ENCODE peak calls at places on chromosomes 5 and 9, in seven cellular contexts. C, N, A, M, B, T and E are unnamed samples. For H3K36me3, the result is how much of the 10 kb centered on the place peaks cover.

GRCh38 chr5:21165344-21165743 is 1177.3 kb upstream of the CDH18 start:
- DNase-seq in M (no peak), B (no peak), A (no peak), T (no peak), N (no peak), C (no peak), E (no peak)

GRCh38 chr5:55601209-55601618 is 66.5 kb upstream of the PLPP1 start:
- DNase-seq in N (no peak), B (peak), A (peak), C (peak), M (peak), T (peak), E (peak)

GRCh38 chr9:110669439-110669838 is 848 bp downstream of the MUSK start:
- DNase-seq in A (no peak), B (no peak), C (no peak), T (no peak), N (no peak), M (no peak), E (no peak)

GRCh38 chr5:150303660-150304411 is 1.1 kb upstream of the ARSI start:
- DNase-seq in M (no peak), N (no peak), T (no peak), B (no peak), C (no peak), A (no peak), E (no peak)

GRCh38 chr5:10509593-10509992 is 54.3 kb upstream of the ANKRD33B start:
- DNase-seq in B (no peak), A (no peak), C (no peak), T (no peak), N (no peak), M (no peak), E (no peak)

GRCh38 chr5:125023673-125024072 is 277.2 kb upstream of the ZNF608 start:
- DNase-seq in A (no peak), T (no peak), B (no peak), C (no peak), M (no peak), N (no peak), E (no peak)

GRCh38 chr5:113059232-113059805 is 82.7 kb downstream of the DCP2 start:
- DNase-seq in A (no peak), M (no peak), C (peak), N (no peak), B (no peak), T (no peak), E (no peak)

GRCh38 chr9:70127540-70128416 is 84.1 kb downstream of the MAMDC2 start:
- DNase-seq in C (no peak), A (no peak), B (no peak), M (no peak), N (no peak), T (no peak), E (no peak)

GRCh38 chr5:157828949-157829639 is 29.9 kb downstream of the CLINT1 start:
- DNase-seq in T (no peak), C (no peak), N (peak), A (no peak), M (no peak), B (no peak), E (no peak)

GRCh38 chr9:133113928-133114351 is 7.1 kb downstream of the RALGDS start:
- DNase-seq in B (no peak), N (peak), T (peak), A (no peak), C (peak), M (no peak), E (peak)

GRCh38 chr5:134583821-134584220 is 48.8 kb downstream of the SAR1B start:
- DNase-seq in N (no peak), B (no peak), T (no peak), C (no peak), M (peak), A (no peak), E (no peak)

GRCh38 chr9:22208846-22209585 is 199.9 kb upstream of the CDKN2B start:
- DNase-seq in C (no peak), A (no peak), T (no peak), M (no peak), N (no peak), B (no peak), E (no peak)

GRCh38 chr5:115579216-115579615 is 23.1 kb downstream of the TICAM2 start:
- DNase-seq in N (no peak), B (no peak), C (no peak), A (no peak), M (no peak), T (no peak), E (no peak)

GRCh38 chr5:98905857-98906688 is 22.7 kb downstream of the CHD1 start:
- DNase-seq in T (no peak), A (no peak), M (no peak), B (no peak), N (peak), C (no peak), E (no peak)

GRCh38 chr5:171776747-171777419 is 8.7 kb upstream of the SMIM23 start:
- DNase-seq in N (no peak), A (no peak), T (no peak), B (no peak), M (no peak), C (no peak), E (no peak)

GRCh38 chr9:85971731-85972130 is 30.8 kb downstream of the NAA35 start:
- DNase-seq in T (no peak), C (no peak), N (no peak), A (no peak), B (no peak), M (no peak), E (no peak)

GRCh38 chr5:775960-776861 is 8.3 kb downstream of the ZDHHC11B start:
- DNase-seq in M (no peak), N (no peak), T (no peak), B (no peak), A (no peak), C (peak), E (peak)

GRCh38 chr5:179817071-179817840 is 3.4 kb upstream of the SQSTM1 start:
- DNase-seq in N (no peak), B (no peak), M (no peak), T (no peak), C (no peak), A (no peak), E (no peak)

GRCh38 chr5:59517926-59518585 is 375.5 kb downstream of the PDE4D start:
- DNase-seq in T (no peak), A (no peak), N (no peak), M (no peak), B (no peak), C (no peak), E (no peak)

GRCh38 chr5:141003791-141004601 is 37.7 kb downstream of the PCDHAC2 start:
- DNase-seq in C (no peak), B (no peak), T (no peak), A (no peak), N (no peak), M (no peak), E (no peak)

GRCh38 chr9:106339882-106340281 is 523.1 kb upstream of the ZNF462 start:
- DNase-seq in C (no peak), M (no peak), B (no peak), A (no peak), N (no peak), T (no peak), E (no peak)

GRCh38 chr5:106454651-106455415 is 1215.9 kb downstream of the EFNA5 start:
- DNase-seq in C (peak), A (no peak), N (no peak), M (no peak), B (no peak), T (peak), E (no peak)

GRCh38 chr9:85081963-85082362 is 412.4 kb downstream of the NTRK2 start:
- DNase-seq in N (no peak), A (no peak), B (no peak), T (no peak), C (no peak), M (no peak), E (no peak)

GRCh38 chr9:107952773-107953172 is 463.2 kb upstream of the KLF4 start:
- DNase-seq in M (no peak), N (no peak), B (no peak), C (no peak), T (no peak), A (no peak), E (no peak)

GRCh38 chr9:129446828-129447550 is 173.9 kb downstream of the C9orf50 start:
- DNase-seq in B (no peak), N (no peak), A (no peak), C (no peak), M (no peak), T (no peak), E (no peak)

GRCh38 chr5:127840809-127841208 is 137.6 kb downstream of the CCDC192 start:
- DNase-seq in A (no peak), N (peak), C (no peak), M (no peak), T (no peak), B (no peak), E (no peak)

GRCh38 chr9:132074736-132075135 is 4.9 kb downstream of the MED27 start:
- DNase-seq in C (no peak), B (no peak), A (no peak), T (no peak), N (peak), M (no peak), E (no peak)

GRCh38 chr5:154421868-154422267 is 23.9 kb upstream of the SAP30L start:
- DNase-seq in M (no peak), C (no peak), T (no peak), B (no peak), N (peak), A (no peak), E (no peak)

GRCh38 chr9:4315582-4316215 is 15.8 kb upstream of the GLIS3 start:
- DNase-seq in N (peak), B (peak), M (peak), A (no peak), C (peak), T (peak), E (peak)

GRCh38 chr5:150503977-150504620 is 3.8 kb upstream of the NDST1 start:
- DNase-seq in N (no peak), M (no peak), T (peak), C (peak), A (no peak), B (no peak), E (peak)

GRCh38 chr9:111399772-111400563 is 69.9 kb upstream of the OR2K2 start:
- DNase-seq in T (peak), C (no peak), B (no peak), N (peak), A (no peak), M (no peak), E (no peak)

GRCh38 chr5:13536921-13537320 is 407.6 kb downstream of the DNAH5 start:
- DNase-seq in A (no peak), M (no peak), C (no peak), T (no peak), B (no peak), N (no peak), E (no peak)

GRCh38 chr5:62282079-62282478 is 23.9 kb upstream of the KIF2A start:
- DNase-seq in A (no peak), N (no peak), M (no peak), T (no peak), B (no peak), C (no peak), E (no peak)
- H3K27ac ChIP-seq in A (no peak), N (no peak), M (no peak), T (no peak), B (no peak), C (no peak), E (no peak)

DNA sequence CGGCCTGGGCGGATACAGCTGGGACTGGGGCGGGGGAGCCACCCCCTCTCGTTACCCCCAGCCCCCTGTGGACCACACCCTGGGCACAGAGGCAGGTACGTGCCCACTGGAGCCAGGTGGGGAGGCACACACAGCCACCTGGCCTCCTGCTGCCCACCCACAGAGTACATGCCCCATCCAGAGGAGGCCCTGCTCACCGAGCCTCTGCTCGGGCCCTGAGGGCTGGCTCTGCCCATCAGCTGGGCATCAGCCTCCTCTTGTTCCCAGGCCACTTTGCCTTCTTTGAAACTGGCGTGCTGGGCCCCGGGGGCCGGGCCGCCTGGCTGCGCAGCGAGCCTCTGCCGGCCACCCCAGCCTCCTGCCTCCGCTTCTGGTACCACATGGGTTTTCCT is 6.3 kb downstream of the MAMDC4 start:
- DNase-seq in B (no peak), M (no peak), A (no peak), N (no peak), C (peak), T (no peak), E (no peak)
- H3K36me3 ChIP-seq in B (under half), M (under half), A (under half), N (under half), C (under half), T (under half), E (under half)

GRCh38 chr5:173823721-173824567 is 64.2 kb upstream of the CPEB4 start:
- DNase-seq in A (no peak), C (no peak), M (peak), N (no peak), T (peak), B (no peak), E (no peak)

GRCh38 chr5:173825215-173825865 is 62.8 kb upstream of the CPEB4 start:
- DNase-seq in T (no peak), N (no peak), C (no peak), M (no peak), B (no peak), A (no peak), E (peak)

GRCh38 chr5:173826921-173827350 is 61.2 kb upstream of the CPEB4 start:
- DNase-seq in B (no peak), C (no peak), N (no peak), M (no peak), A (no peak), T (no peak), E (no peak)

GRCh38 chr5:173828952-173829351 is 59.2 kb upstream of the CPEB4 start:
- DNase-seq in M (no peak), B (no peak), N (no peak), A (no peak), T (no peak), C (no peak), E (no peak)

DNA sequence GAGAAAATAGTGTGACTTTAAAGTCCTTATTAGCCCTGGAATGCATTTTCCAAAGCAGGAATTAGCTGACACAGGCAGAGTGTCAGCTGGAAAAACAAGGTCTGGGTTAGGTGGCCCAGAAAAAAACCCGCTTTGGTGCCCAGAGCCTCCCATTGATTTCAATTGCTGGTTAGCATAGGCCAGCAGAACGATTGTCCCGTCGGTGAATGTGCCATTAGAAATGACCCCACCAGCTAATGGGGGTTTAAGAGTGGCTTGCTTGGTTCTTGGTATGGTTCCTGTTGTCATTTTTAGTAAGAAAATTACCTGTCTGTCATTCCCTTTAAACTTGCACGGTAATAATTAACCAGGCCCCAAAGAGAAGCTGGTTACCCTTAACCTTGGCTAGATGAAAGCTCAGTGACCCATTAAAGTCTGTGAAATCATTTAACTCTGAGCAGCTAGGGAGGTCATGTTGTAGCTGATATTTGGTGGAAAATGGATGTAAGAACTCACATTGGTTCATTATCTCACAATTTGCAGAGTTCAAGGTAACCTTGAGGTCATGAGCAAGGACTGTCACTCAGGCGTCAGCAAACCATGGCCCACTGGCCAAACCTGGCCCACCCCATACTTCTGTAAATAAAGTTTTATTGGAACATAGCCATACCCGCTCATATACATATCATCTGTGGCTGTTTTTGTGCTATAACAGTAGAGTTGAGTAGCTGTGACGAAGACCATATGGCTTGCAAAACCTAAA is 61.8 kb upstream of the CPEB4 start:
- DNase-seq in T (peak), B (no peak), N (no peak), A (no peak), C (no peak), M (no peak), E (no peak)
- H3K27ac ChIP-seq in T (peak), B (no peak), N (no peak), A (no peak), C (no peak), M (peak), E (no peak)

GRCh38 chr5:73851782-73852181 is 225.8 kb downstream of the ARHGEF28 start:
- DNase-seq in A (no peak), T (no peak), N (no peak), C (no peak), M (no peak), B (no peak), E (no peak)
- H3K36me3 ChIP-seq in A (under half), T (under half), N (under half), C (under half), M (under half), B (under half), E (under half)

DNA sequence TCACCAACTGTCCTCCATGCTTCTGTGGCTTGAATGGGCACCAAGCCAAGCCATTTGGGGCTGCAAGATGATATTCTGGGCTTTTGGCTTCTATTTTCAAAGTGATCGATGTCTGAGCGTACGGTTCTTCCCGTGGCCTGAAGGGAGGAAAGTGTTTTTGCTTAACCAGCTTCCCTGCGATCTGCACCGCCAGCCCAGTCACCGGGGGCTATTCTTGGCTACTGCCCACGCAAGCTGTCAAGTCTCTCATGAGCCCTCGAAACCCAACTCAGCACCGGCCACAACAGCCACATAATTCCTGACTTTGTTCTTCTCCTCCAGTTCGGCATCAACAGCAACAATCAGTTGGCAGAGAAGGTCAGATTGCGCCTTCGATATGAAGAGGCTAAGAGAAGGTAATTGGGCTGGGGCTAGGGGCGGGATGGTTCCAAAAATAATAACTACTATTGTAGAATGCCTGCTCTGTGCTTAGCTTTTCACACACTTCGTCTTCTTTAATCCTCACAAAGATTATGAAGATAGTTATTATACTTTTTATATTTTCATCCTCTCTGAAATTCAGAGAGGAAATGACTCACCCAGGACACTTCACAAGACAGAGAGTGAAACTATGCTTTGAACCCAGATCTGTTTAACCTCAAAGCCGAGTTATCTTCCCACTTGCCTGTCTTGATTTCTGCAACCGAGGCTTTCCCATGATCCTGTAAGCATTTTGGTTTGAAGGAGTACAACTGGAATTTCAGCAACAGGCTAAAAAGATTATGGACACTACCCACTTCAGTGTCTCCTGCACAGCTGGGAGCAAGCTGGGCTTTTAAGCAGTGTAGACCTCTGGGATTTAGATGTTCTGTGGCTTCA is 76.4 kb upstream of the RARS1 start:
- DNase-seq in B (no peak), A (no peak), T (no peak), N (no peak), M (no peak), C (peak), E (no peak)
- H3K27ac ChIP-seq in B (no peak), A (no peak), T (no peak), N (no peak), M (peak), C (peak), E (no peak)

DNA sequence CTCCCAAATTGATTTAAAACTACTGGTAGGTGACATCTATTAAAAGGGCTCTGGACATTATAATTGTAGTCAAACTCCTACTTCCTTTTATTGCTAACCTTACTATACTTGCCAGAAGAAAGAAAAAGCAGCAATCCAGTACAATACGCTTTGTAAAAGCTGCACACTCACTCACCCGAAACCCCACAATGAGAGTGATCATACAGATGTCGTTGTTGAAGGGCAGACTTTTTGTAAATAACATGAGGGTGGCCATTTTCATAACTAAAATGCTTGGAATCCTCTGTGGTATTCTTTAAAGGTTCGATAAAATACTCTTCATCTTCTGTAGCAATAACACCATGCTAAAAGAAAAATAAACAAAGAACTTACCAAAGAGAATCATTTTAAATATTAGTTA is 21.7 kb downstream of the ADAMTS6 start:
- DNase-seq in C (no peak), T (no peak), M (no peak), N (no peak), A (no peak), B (no peak), E (no peak)
- H3K36me3 ChIP-seq in C (under half), T (under half), M (under half), N (under half), A (under half), B (under half), E (under half)